ENCODE peak calls at places on chromosomes 2 and 18, in ten cellular contexts. S is H9; H is fibroblast of mammary gland; T is foreskin keratinocyte; U is NCI-H2029; I is GM04504; O is GM04503; B is erythroblast; C is activated naive CD8-positive, alpha-beta T cell treated with anti-CD3 and anti-CD28 coated beads, Interleukin-2, amount 50 U/mL, for 24 hours; E is AG09319. Q is an unnamed sample.

GRCh38 chr2:181190711-181191110 is 210.3 kb downstream of the UBE2E3 start:
- DNase-seq in S (no peak), H (peak), T (peak), U (no peak), I (no peak), O (no peak), B (no peak), C (no peak), E (no peak), Q (no peak)

GRCh38 chr2:60998628-60999545 is 18.6 kb upstream of the PEX13 start:
- DNase-seq in S (no peak), H (peak), T (peak), U (peak), I (no peak), O (no peak), B (peak), C (no peak), E (no peak), Q (peak)

GRCh38 chr2:102149644-102150455 is 7.3 kb downstream of the IL1R1 start:
- DNase-seq in S (no peak), H (no peak), T (no peak), U (no peak), I (no peak), O (no peak), B (no peak), C (no peak), E (no peak), Q (no peak)

GRCh38 chr18:22324191-22325131 is 93.3 kb downstream of the CTAGE1 start:
- DNase-seq in S (peak), H (peak), T (no peak), U (no peak), I (no peak), O (no peak), B (no peak), C (no peak), E (no peak), Q (no peak)

GRCh38 chr2:208319403-208319802 is 53.3 kb downstream of the PIKFYVE start:
- DNase-seq in S (no peak), H (peak), T (no peak), U (no peak), I (no peak), O (no peak), B (no peak), C (no peak), E (no peak), Q (no peak)

GRCh38 chr2:19988600-19988999 is 1.3 kb downstream of the WDR35 start:
- DNase-seq in S (no peak), H (peak), T (no peak), U (no peak), I (no peak), O (no peak), B (no peak), C (no peak), E (no peak), Q (no peak)

GRCh38 chr2:241739651-241740050 is 5.2 kb downstream of the D2HGDH start:
- DNase-seq in S (no peak), H (peak), T (no peak), U (no peak), I (peak), O (peak), B (no peak), C (peak), E (no peak), Q (no peak)

GRCh38 chr2:202643012-202643858 is 8.5 kb downstream of the FAM117B start:
- DNase-seq in S (no peak), H (no peak), T (no peak), U (no peak), I (no peak), O (no peak), B (no peak), C (no peak), E (no peak), Q (no peak)

GRCh38 chr2:170974304-170974993 is 45.4 kb downstream of the GORASP2 start:
- DNase-seq in S (no peak), H (peak), T (peak), U (no peak), I (no peak), O (no peak), B (no peak), C (no peak), E (no peak), Q (no peak)

GRCh38 chr2:68412127-68412819 is 47.2 kb downstream of the PLEK start:
- DNase-seq in S (no peak), H (no peak), T (no peak), U (no peak), I (no peak), O (no peak), B (no peak), C (no peak), E (no peak), Q (no peak)

GRCh38 chr2:200609027-200609614 is 23.3 kb downstream of the AOX1 start:
- DNase-seq in S (no peak), H (peak), T (peak), U (no peak), I (peak), O (peak), B (no peak), C (no peak), E (no peak), Q (no peak)

GRCh38 chr2:222862068-222862914 is 1.5 kb downstream of the ACSL3 start:
- DNase-seq in S (no peak), H (peak), T (no peak), U (no peak), I (no peak), O (peak), B (peak), C (no peak), E (no peak), Q (peak)

GRCh38 chr2:107337209-107337898 is 451.4 kb upstream of the ST6GAL2 start:
- DNase-seq in S (no peak), H (peak), T (peak), U (no peak), I (no peak), O (no peak), B (no peak), C (no peak), E (no peak), Q (peak)

GRCh38 chr2:46377287-46377605 is 80.0 kb downstream of the EPAS1 start:
- DNase-seq in S (no peak), H (no peak), T (no peak), U (no peak), I (no peak), O (no peak), B (peak), C (no peak), E (no peak), Q (peak)

GRCh38 chr2:55099878-55100820 is 49.9 kb upstream of the RTN4 start:
- DNase-seq in S (no peak), H (peak), T (no peak), U (no peak), I (no peak), O (peak), B (no peak), C (no peak), E (peak), Q (no peak)

GRCh38 chr2:224085246-224085645 is 46.2 kb upstream of the SERPINE2 start:
- DNase-seq in S (no peak), H (peak), T (peak), U (no peak), I (peak), O (peak), B (no peak), C (no peak), E (no peak), Q (peak)

GRCh38 chr18:75582406-75582821 is 154.9 kb upstream of the SMIM21 start:
- DNase-seq in S (no peak), H (peak), T (no peak), U (no peak), I (peak), O (peak), B (no peak), C (no peak), E (peak), Q (no peak)

GRCh38 chr2:194870974-194871535 is 786.0 kb upstream of the SLC39A10 start:
- DNase-seq in S (no peak), H (no peak), T (no peak), U (no peak), I (no peak), O (no peak), B (no peak), C (no peak), E (no peak), Q (no peak)

GRCh38 chr2:122395687-122396086 is 640.2 kb downstream of the TSN start:
- DNase-seq in S (no peak), H (no peak), T (no peak), U (no peak), I (no peak), O (no peak), B (no peak), C (no peak), E (no peak), Q (no peak)

GRCh38 chr2:33909945-33910344 is 310.8 kb upstream of the FAM98A start:
- DNase-seq in S (no peak), H (no peak), T (no peak), U (no peak), I (no peak), O (no peak), B (no peak), C (no peak), E (no peak), Q (peak)

GRCh38 chr2:183244300-183244849 is 120.1 kb downstream of the NUP35 start:
- DNase-seq in S (peak), H (no peak), T (no peak), U (no peak), I (no peak), O (no peak), B (no peak), C (no peak), E (no peak), Q (peak)

GRCh38 chr2:241844066-241844728 is 14.5 kb downstream of the PDCD1 start:
- DNase-seq in S (peak), H (peak), T (no peak), U (no peak), I (no peak), O (no peak), B (peak), C (peak), E (no peak), Q (no peak)

GRCh38 chr18:33369711-33370449 is 70.6 kb downstream of the CCDC178 start:
- DNase-seq in S (no peak), H (no peak), T (peak), U (no peak), I (no peak), O (no peak), B (no peak), C (no peak), E (no peak), Q (no peak)

GRCh38 chr18:36660311-36660710 is 168.5 kb downstream of the TPGS2 start:
- DNase-seq in S (no peak), H (no peak), T (no peak), U (no peak), I (no peak), O (no peak), B (no peak), C (no peak), E (no peak), Q (no peak)

GRCh38 chr2:155842103-155842502 is 490.4 kb downstream of the NR4A2 start:
- DNase-seq in S (no peak), H (no peak), T (no peak), U (no peak), I (no peak), O (no peak), B (no peak), C (no peak), E (no peak), Q (peak)

GRCh38 chr2:1855150-1855549 is 110.8 kb upstream of the PXDN start:
- DNase-seq in S (peak), H (no peak), T (no peak), U (no peak), I (no peak), O (no peak), B (no peak), C (no peak), E (no peak), Q (peak)

GRCh38 chr2:57692395-57692794 is 354.2 kb upstream of the VRK2 start:
- DNase-seq in S (no peak), H (no peak), T (no peak), U (no peak), I (no peak), O (no peak), B (no peak), C (no peak), E (no peak), Q (no peak)

GRCh38 chr2:120847700-120848321 is 112.1 kb downstream of the GLI2 start:
- DNase-seq in S (no peak), H (peak), T (peak), U (no peak), I (no peak), O (no peak), B (no peak), C (no peak), E (no peak), Q (no peak)

GRCh38 chr2:3377612-3378432 is at the start of gene EIPR1:
- DNase-seq in S (peak), H (peak), T (peak), U (peak), I (peak), O (peak), B (peak), C (peak), E (peak), Q (peak)

GRCh38 chr2:181715033-181715630 is 34.8 kb upstream of the NEUROD1 start:
- DNase-seq in S (peak), H (peak), T (peak), U (peak), I (peak), O (peak), B (peak), C (peak), E (peak), Q (peak)

GRCh38 chr2:158743466-158743865 is 51.7 kb upstream of the DAPL1 start:
- DNase-seq in S (no peak), H (no peak), T (no peak), U (no peak), I (no peak), O (no peak), B (no peak), C (no peak), E (no peak), Q (no peak)

GRCh38 chr2:37180006-37180639 is 8.3 kb downstream of the SULT6B1 start:
- DNase-seq in S (no peak), H (peak), T (peak), U (no peak), I (no peak), O (no peak), B (no peak), C (no peak), E (no peak), Q (peak)

Q was measured in SK-MEL-5.